ENCODE peak calls at places on chromosome 3, in seven cellular contexts. Y, K, E, X, Q, W and G are unnamed samples.

GRCh38 chr3:24683090-24683489 is 188.4 kb upstream of the THRB start:
- DNase-seq in E (peak), Q (no peak), X (no peak), W (no peak), K (peak), Y (peak), G (no peak)

GRCh38 chr3:49626796-49627195 is 47.4 kb upstream of the APEH start:
- DNase-seq in W (no peak), Y (no peak), E (no peak), X (no peak), K (no peak), Q (no peak), G (no peak)

GRCh38 chr3:109336272-109336957 is 931 bp downstream of the DPPA4 start:
- DNase-seq in Y (no peak), W (no peak), Q (no peak), X (no peak), K (peak), E (peak), G (no peak)

GRCh38 chr3:16720367-16720766 is 115.1 kb upstream of the DAZL start:
- DNase-seq in Y (no peak), X (no peak), W (no peak), Q (no peak), E (no peak), K (no peak), G (no peak)

GRCh38 chr3:156812521-156813335 is 13.4 kb upstream of the LEKR1 start:
- DNase-seq in K (peak), Q (no peak), W (no peak), X (no peak), Y (peak), E (peak), G (no peak)

GRCh38 chr3:12193485-12194165 is 34.9 kb upstream of the TIMP4 start:
- DNase-seq in W (peak), Y (peak), Q (peak), K (peak), E (peak), X (peak), G (no peak)

GRCh38 chr3:177640319-177640997 is 443.2 kb upstream of the TBL1XR1 start:
- DNase-seq in W (no peak), X (no peak), Q (no peak), Y (no peak), E (no peak), K (no peak), G (no peak)

GRCh38 chr3:141050913-141051632 is at the start of gene SPSB4:
- DNase-seq in E (peak), Y (peak), K (peak), Q (no peak), X (no peak), W (peak), G (no peak)

GRCh38 chr3:129940086-129940485 is 34.4 kb upstream of the TRH start:
- DNase-seq in Q (no peak), X (no peak), K (no peak), E (peak), W (no peak), Y (no peak), G (no peak)

GRCh38 chr3:19250959-19251610 is 102.8 kb downstream of the KCNH8 start:
- DNase-seq in Y (peak), X (no peak), K (no peak), E (no peak), W (no peak), Q (no peak), G (no peak)

GRCh38 chr3:112042842-112043280 is 8.3 kb downstream of the TMPRSS7 start:
- DNase-seq in E (no peak), Y (peak), K (no peak), Q (no peak), X (no peak), W (no peak), G (no peak)

GRCh38 chr3:5195605-5196004 is 8.1 kb downstream of the EDEM1 start:
- DNase-seq in Y (no peak), K (peak), E (peak), Q (no peak), W (no peak), X (peak), G (no peak)

GRCh38 chr3:58874248-58874741 is 175.5 kb downstream of the CFAP20DC start:
- DNase-seq in W (peak), Q (peak), E (peak), X (no peak), Y (no peak), K (peak), G (no peak)

GRCh38 chr3:126546549-126547239 is 12.0 kb downstream of the C3orf22 start:
- DNase-seq in W (no peak), Q (no peak), X (no peak), Y (no peak), E (no peak), K (no peak), G (no peak)

GRCh38 chr3:63912768-63913588 is 795 bp upstream of the SCAANT1 start:
- DNase-seq in Q (no peak), Y (peak), K (peak), W (peak), X (no peak), E (peak), G (peak)

GRCh38 chr3:153624310-153625030 is 462.4 kb downstream of the RAP2B start:
- DNase-seq in K (no peak), W (no peak), X (peak), E (no peak), Y (no peak), Q (no peak), G (no peak)

GRCh38 chr3:32321095-32321835 is 70.4 kb upstream of the CMTM7 start:
- DNase-seq in Y (no peak), E (no peak), X (no peak), W (no peak), K (no peak), Q (no peak), G (no peak)

GRCh38 chr3:36193448-36193847 is 186.9 kb upstream of the STAC start:
- DNase-seq in X (no peak), Y (no peak), E (no peak), K (peak), W (no peak), Q (no peak), G (no peak)

GRCh38 chr3:9696480-9697220 is 7.0 kb upstream of the CPNE9 start:
- DNase-seq in E (no peak), Y (no peak), Q (no peak), W (no peak), X (no peak), K (no peak), G (no peak)

GRCh38 chr3:175234541-175234940 is 375.4 kb downstream of the NAALADL2 start:
- DNase-seq in E (no peak), Y (no peak), Q (no peak), X (peak), W (no peak), K (no peak), G (no peak)

GRCh38 chr3:50606596-50606995 is 5.0 kb downstream of the CISH start:
- DNase-seq in E (no peak), W (no peak), Q (no peak), K (no peak), Y (no peak), X (no peak), G (no peak)

GRCh38 chr3:64505419-64505818 is 182.4 kb downstream of the ADAMTS9 start:
- DNase-seq in X (no peak), E (no peak), W (no peak), K (no peak), Q (no peak), Y (peak), G (no peak)

GRCh38 chr3:194206375-194206774 is 70.4 kb downstream of the HES1 start:
- DNase-seq in E (peak), W (no peak), Y (no peak), Q (no peak), K (peak), X (no peak), G (no peak)

GRCh38 chr3:17140670-17141505 is 256.1 kb downstream of the PLCL2 start:
- DNase-seq in W (no peak), X (no peak), Y (no peak), K (peak), E (peak), Q (no peak), G (no peak)

GRCh38 chr3:76827647-76828273 is 212.1 kb upstream of the ROBO2 start:
- DNase-seq in W (no peak), X (no peak), Q (no peak), K (no peak), E (no peak), Y (no peak), G (no peak)

GRCh38 chr3:30437172-30437571 is 169.2 kb upstream of the TGFBR2 start:
- DNase-seq in K (peak), Y (no peak), X (no peak), W (no peak), Q (no peak), E (peak), G (no peak)

GRCh38 chr3:35322070-35322469 is 317.3 kb upstream of the ARPP21 start:
- DNase-seq in E (no peak), Q (no peak), X (no peak), Y (no peak), K (peak), W (no peak), G (no peak)

GRCh38 chr3:111936967-111937366 is 41.9 kb upstream of the ABHD10 start:
- DNase-seq in K (peak), E (peak), X (no peak), Q (no peak), W (no peak), Y (no peak), G (no peak)

GRCh38 chr3:125061170-125061569 is 5.4 kb upstream of the HEG1 start:
- DNase-seq in E (peak), Y (no peak), W (no peak), X (no peak), K (peak), Q (no peak), G (no peak)

GRCh38 chr3:105747056-105747455 is 121.8 kb downstream of the CBLB start:
- DNase-seq in Q (no peak), K (peak), X (no peak), Y (no peak), W (no peak), E (peak), G (no peak)

GRCh38 chr3:104437891-104438290 is 928.8 kb upstream of the ALCAM start:
- DNase-seq in Q (no peak), E (peak), K (peak), Y (no peak), X (no peak), W (no peak), G (no peak)

GRCh38 chr3:15645740-15646490 is 44.4 kb downstream of the BTD start:
- DNase-seq in Y (no peak), E (peak), W (peak), X (no peak), K (peak), Q (no peak), G (no peak)

GRCh38 chr3:179421500-179421899 is 29.8 kb downstream of the GNB4 start:
- DNase-seq in Y (no peak), E (peak), Q (no peak), X (no peak), W (no peak), K (peak), G (no peak)

GRCh38 chr3:33768578-33768977 is 29.9 kb upstream of the PDCD6IP start:
- DNase-seq in E (no peak), Y (no peak), K (no peak), W (no peak), Q (no peak), X (no peak), G (no peak)

GRCh38 chr3:141735176-141735575 is 2.9 kb upstream of the RNF7 start:
- DNase-seq in Q (no peak), E (no peak), W (no peak), X (no peak), Y (no peak), K (no peak), G (no peak)

GRCh38 chr3:157070600-157070999 is 89.3 kb downstream of the CCNL1 start:
- DNase-seq in Y (no peak), K (peak), X (no peak), E (peak), Q (no peak), W (no peak), G (no peak)

GRCh38 chr3:160691151-160691550 is 14.2 kb downstream of the ARL14 start:
- DNase-seq in Y (no peak), Q (no peak), W (no peak), E (no peak), K (no peak), X (no peak), G (no peak)

GRCh38 chr3:141407043-141407442 is 38.7 kb downstream of the ZBTB38 start:
- DNase-seq in K (peak), X (peak), Y (no peak), W (no peak), E (peak), Q (no peak), G (no peak)

DNA sequence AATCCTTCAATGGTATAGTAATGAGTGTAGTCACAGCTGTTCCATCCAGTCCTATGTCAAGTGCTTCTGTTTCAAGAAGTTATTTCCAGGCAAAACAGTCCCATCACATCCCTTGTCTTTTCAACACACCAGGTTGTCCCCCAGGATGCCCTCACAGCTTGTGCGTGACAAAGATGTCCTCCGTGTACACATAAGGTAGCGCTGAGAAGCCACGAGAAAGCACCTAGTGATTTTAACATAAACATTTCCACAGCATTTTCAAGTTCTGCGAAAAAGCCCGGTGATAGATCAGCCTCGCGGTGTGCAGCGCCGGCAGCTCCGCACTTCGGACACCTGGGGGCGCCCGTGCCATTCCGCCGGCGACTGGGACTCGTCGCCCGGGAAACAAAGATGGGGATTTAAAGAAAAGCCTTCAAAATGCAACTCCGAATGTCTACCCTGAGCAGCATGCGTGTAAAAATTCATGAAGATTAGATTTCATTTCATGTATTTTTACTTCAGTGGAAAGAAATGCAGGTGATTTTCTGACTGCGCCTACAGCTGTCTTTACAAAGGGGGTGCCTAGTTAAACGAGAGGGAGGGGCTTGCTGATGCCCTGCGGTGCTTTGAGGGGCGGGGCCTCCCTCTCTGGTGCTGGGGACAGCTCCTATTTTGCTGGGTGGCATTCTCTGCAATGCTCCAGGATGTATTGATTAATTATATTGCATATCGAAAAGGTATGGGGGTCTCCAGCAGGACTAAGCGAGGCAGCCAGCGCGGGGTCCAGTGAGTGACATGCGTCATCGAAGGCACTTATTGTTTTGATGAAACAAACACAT is 49.9 kb downstream of the KY start:
- DNase-seq in Y (peak), X (peak), W (peak), E (peak), Q (no peak), K (peak), G (peak)
- H3K4me3 ChIP-seq in Y (no peak), X (peak), W (no peak), E (peak), Q (no peak), K (no peak), G (no peak)

DNA sequence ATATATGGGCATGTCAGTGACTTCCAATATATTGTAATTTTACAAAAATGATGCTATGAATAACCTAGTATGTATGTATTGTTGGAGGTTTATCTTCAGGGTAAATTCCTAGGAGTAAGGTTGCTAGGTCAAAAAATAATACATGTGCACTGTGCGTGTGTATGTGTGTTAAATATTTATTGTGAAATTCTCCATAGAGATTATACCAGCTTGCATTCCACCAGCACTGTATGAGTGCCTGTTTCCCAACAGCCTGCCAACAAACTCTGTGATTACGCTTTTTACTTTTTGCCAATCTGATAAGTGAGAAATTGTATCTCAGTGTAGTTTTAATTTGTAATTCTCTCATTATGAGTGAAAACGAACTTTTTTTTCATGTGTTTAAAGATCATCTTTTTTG is 12.6 kb upstream of the IGF2BP2 start:
- DNase-seq in X (no peak), K (no peak), W (no peak), Y (no peak), E (peak), Q (no peak), G (no peak)
- H3K9ac ChIP-seq in X (no peak), K (no peak), W (no peak), Y (peak), E (no peak), Q (no peak), G (no peak)

DNA sequence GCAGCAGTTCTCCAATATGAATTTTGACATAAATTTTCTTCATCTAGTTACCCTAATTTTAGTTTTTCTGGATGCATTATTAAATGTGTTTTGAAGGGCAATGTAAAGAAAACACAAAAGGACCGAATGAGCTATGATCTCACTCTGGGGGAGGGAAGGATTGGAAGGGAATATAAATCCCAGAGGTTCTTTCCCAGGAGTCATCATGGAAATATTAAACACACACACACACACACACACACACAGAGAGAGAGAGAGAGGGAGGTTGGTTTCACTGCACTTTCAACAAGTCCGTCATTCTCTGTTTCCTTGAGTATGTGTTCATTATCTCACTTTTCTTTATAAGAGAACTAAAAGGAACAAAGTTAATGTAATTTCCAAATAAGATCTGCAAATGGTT is 70.7 kb upstream of the DCBLD2 start:
- DNase-seq in E (peak), W (peak), Y (peak), X (no peak), K (peak), Q (no peak), G (no peak)
- H3K4me2 ChIP-seq in E (peak), W (peak), Y (no peak), X (no peak), K (peak), Q (no peak), G (no peak)

DNA sequence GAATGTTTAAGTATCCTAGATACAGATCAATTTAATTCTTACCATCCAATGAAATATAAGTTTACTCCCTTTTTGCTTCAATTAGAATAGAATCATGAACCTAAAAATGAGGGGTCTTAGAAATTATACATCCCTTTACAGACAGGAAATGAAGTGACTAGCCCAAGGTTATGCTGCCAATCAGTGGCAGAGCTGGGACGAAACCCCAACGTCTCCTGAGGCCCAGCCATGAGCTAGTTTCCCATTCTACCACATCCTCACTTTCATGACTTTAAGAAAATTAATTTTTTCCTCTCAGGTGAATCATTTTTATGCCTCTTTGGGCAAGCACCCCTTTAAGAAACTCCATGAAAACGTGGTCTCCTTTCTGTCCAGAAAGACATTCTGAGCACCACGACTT is 11.2 kb downstream of the LRIG1 start:
- DNase-seq in E (no peak), Y (no peak), K (no peak), X (no peak), Q (no peak), W (no peak), G (no peak)
- H3K4me3 ChIP-seq in E (no peak), Y (no peak), K (no peak), X (peak), Q (no peak), W (no peak), G (no peak)

DNA sequence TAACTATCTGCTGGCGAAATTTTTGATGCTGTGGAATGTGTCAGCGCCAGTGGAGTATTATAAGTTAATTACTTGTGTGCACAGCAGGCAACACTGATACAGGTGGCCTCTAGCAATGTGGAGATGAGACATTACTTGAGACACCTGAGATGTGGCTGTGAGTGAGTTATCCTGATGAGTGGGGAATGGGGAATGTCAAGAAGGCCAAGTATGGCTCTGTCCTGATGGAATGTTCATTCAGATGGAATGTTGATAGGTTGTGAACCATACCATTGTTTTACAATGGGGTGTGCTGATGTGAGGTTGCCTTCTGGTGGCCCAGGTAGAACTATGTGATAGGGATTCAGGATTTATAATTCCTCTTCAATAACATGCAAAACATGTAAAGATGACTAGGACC is 404.8 kb downstream of the PTPRG start:
- DNase-seq in Q (no peak), Y (peak), X (no peak), K (peak), W (peak), E (no peak), G (no peak)
- H3K9ac ChIP-seq in Q (no peak), Y (no peak), X (no peak), K (no peak), W (no peak), E (no peak), G (no peak)

GRCh38 chr3:128413413-128414205 is 53.1 kb downstream of the DNAJB8 start:
- DNase-seq in K (no peak), Q (no peak), W (no peak), Y (no peak), E (no peak), X (no peak), G (no peak)

GRCh38 chr3:128411574-128412064 is 55.1 kb downstream of the DNAJB8 start:
- DNase-seq in X (no peak), K (no peak), Y (no peak), E (no peak), W (no peak), Q (no peak), G (no peak)

GRCh38 chr3:128410669-128411573 is 55.8 kb downstream of the DNAJB8 start:
- DNase-seq in X (no peak), K (no peak), E (no peak), Y (no peak), Q (no peak), W (no peak), G (no peak)

GRCh38 chr3:128412180-128413002 is 54.3 kb downstream of the DNAJB8 start:
- DNase-seq in Q (no peak), Y (no peak), E (no peak), W (no peak), X (no peak), K (no peak), G (no peak)

GRCh38 chr3:128413003-128413370 is 53.7 kb downstream of the DNAJB8 start:
- DNase-seq in K (no peak), E (no peak), Q (no peak), X (no peak), Y (no peak), W (no peak), G (no peak)
- H3K4me2 ChIP-seq in K (no peak), E (no peak), Q (no peak), X (no peak), Y (no peak), W (no peak), G (no peak)